ENCODE peak calls at places on chromosomes 16 and 17, in nine cellular contexts. I is HL-60, N is GM23338, E is sigmoid colon, A is HepG2, K is prostate gland, D is breast epithelium, H is transverse colon, O is HCT116. Q is an unnamed sample.

GRCh38 chr17:46764709-46765401 is 53.6 kb downstream of the WNT3 start:
- DNase-seq in I (no peak), D (peak), O (no peak), E (no peak), A (no peak), K (no peak), H (no peak), N (no peak), Q (no peak)

GRCh38 chr16:72066747-72067146 is 3.7 kb downstream of the HPR start:
- DNase-seq in E (no peak), K (no peak), H (no peak), I (no peak), A (peak), N (peak), D (no peak), O (peak), Q (no peak)

GRCh38 chr17:1830288-1830687 is 483 bp downstream of the RPA1 start:
- DNase-seq in A (peak), I (no peak), E (no peak), O (no peak), K (peak), N (peak), D (no peak), H (peak), Q (no peak)

GRCh38 chr16:85717393-85718152 is 28.8 kb upstream of the GINS2 start:
- DNase-seq in I (no peak), K (peak), H (peak), O (peak), N (peak), D (peak), A (peak), E (peak), Q (no peak)

GRCh38 chr16:14186007-14186953 is 115.2 kb downstream of the MRTFB start:
- DNase-seq in A (no peak), H (no peak), O (no peak), K (no peak), E (no peak), N (peak), D (no peak), I (no peak), Q (no peak)

GRCh38 chr17:48123776-48124388 is 16.3 kb downstream of the SNX11 start:
- DNase-seq in K (no peak), E (no peak), A (no peak), D (no peak), H (no peak), N (no peak), O (no peak), I (no peak), Q (no peak)

GRCh38 chr17:63966646-63967265 is 6.0 kb downstream of the SCN4A start:
- DNase-seq in A (no peak), D (no peak), N (no peak), E (no peak), K (no peak), O (no peak), H (no peak), I (no peak), Q (no peak)

GRCh38 chr16:84496991-84497390 is 7.5 kb downstream of the MEAK7 start:
- DNase-seq in K (no peak), I (no peak), D (no peak), H (no peak), O (no peak), N (no peak), A (no peak), E (no peak), Q (no peak)

GRCh38 chr17:20009302-20010098 is at the start of gene SPECC1:
- DNase-seq in N (peak), A (peak), I (peak), O (peak), E (peak), D (peak), H (peak), K (peak), Q (no peak)
- TF ChIP-seq POLR2AphosphoS5 in N (peak), A (no peak), I (no peak), O (peak), E (no peak), D (no peak), H (no peak), K (no peak), Q (no peak)

GRCh38 chr17:49521088-49521450 is 26.0 kb downstream of the NGFR start:
- DNase-seq in K (no peak), D (no peak), O (no peak), I (no peak), A (no peak), N (no peak), E (no peak), H (no peak), Q (no peak)

GRCh38 chr17:49522329-49522890 is 27.3 kb downstream of the NGFR start:
- DNase-seq in A (no peak), N (no peak), K (no peak), E (no peak), I (no peak), O (no peak), H (no peak), D (no peak), Q (no peak)

GRCh38 chr17:49521521-49522185 is 26.6 kb downstream of the NGFR start:
- DNase-seq in K (no peak), I (no peak), O (no peak), N (no peak), E (no peak), A (no peak), D (no peak), H (no peak), Q (no peak)

GRCh38 chr17:49519781-49520180 is 24.7 kb downstream of the NGFR start:
- DNase-seq in D (no peak), K (no peak), N (no peak), E (no peak), A (no peak), I (no peak), O (no peak), H (no peak), Q (no peak)

DNA sequence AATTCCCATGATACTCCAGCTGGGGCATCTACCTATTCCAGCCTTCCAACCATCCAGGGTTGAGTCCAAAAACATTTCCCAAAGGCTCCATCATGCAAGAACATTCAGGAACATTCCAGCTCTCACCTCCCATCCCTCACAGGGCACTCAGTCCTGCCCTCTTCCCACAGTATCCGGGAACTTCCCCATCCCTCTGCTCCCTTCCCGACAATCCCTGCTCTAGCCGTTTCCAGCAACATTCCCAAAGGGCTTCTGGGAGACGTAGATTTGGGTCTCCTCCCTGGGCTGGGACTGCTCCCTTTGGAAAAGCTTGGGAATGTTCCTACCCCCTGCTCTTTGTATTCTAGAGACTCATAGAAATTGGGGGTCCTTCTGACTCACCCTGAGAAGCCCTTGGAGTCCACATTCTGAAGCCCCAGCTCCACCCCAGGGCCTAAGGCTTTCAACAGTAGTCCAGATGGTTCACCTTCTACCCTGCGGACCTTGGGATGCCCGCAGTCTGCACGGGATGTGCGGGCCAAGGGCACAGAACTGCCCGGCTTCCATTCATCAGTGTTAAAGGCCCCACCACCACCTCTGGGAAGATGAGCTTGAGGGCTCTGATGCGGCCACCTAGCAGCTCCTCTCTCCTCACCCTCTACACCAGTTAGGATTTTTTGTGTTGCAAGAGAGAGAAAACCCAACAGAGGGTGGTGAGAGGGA is 25.4 kb downstream of the NGFR start:
- DNase-seq in D (no peak), H (no peak), K (no peak), E (no peak), N (no peak), A (no peak), O (no peak), I (no peak), Q (no peak)
- H3K4me3 ChIP-seq in D (no peak), H (no peak), K (no peak), E (no peak), N (no peak), A (no peak), O (no peak), I (no peak), Q (no peak)

DNA sequence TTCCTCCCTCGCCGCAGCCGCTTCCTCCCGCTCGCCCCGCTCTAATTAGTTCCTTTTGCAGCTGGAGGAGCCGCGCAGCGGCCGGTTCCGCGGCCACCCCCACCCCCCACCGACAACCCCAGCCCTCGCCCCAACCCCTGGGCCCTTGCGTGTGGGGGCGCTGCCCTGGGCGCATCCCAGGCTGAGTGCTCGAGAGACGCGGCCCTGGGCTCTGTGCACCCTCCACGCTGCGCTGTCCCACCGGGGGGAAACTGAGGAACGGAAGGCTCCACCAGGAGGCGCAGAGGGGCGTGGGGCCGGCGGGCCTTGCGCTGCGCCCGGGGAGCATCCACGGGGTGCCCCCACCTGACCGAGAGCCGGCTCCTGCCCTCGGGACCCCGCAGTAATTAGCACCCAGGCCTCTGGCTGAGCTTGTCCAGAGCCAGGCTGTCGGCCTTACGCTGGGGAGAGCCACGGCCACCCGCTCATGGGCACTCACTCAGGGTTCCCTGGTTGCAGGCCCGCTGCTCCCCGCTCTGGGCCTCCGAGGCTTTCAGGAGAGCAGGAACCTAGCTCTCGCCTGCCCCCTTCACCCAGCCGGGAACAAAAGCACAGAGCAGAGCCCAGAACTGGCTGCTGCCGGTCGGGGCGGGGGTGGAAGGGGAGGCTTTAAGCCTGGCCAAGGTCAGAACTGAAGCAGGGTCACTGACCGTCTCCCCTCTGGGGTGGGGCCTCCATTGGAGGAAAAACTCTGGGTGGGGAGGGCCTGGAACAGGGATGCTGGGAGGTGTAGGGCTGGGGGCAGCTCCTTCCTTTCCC is 12.1 kb downstream of the GLIS2 start:
- DNase-seq in O (no peak), H (peak), A (peak), N (peak), E (peak), D (peak), I (no peak), K (peak), Q (no peak)
- TF ChIP-seq POLR2AphosphoS5 in O (no peak), H (no peak), A (peak), N (no peak), E (no peak), D (no peak), I (no peak), K (peak), Q (no peak)

GRCh38 chr17:74114881-74115470 is 88.5 kb upstream of the RPL38 start:
- DNase-seq in K (no peak), E (no peak), I (no peak), H (no peak), O (no peak), A (no peak), D (no peak), N (no peak), Q (no peak)
- H3K4me3 ChIP-seq in K (no peak), E (no peak), I (no peak), H (no peak), O (no peak), A (no peak), D (no peak), N (no peak), Q (no peak)

DNA sequence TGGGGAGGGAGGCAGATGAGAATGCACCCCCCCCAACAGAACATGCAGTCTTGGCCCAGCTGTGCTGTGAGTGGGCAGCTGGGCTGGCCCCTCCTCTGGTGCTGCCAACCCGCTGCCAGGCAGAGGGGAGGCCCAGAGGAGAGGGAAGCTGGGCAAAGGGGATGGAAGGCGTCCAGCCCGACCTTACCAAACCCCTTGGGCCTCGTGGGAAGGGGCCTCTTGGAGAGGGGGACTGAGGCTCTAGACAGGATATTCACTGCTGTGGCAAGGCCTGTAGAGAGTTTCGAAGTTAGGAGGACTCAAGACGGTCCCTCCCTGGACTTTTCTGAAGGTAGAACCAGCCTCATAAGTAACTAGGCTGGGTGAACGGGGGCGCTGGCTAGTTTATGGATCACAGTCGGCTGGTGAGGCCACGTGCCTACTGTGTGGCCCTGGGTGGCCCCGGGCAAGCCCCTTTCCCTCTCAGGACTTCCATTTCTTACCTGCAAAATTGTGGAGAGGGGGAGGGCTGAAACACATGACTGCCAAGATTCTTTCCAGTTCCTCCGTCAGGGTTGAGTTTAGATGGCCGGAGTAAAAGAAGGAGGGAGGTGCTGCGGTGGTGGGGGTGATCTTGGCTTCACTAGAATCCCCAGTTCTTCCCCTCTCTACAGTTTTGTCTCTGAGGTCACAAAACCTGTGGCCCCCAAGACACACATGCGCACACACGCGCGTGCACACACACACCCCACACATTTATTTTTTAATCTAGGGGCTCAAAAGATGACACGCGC is 807 bp upstream of the STAT5A start:
- DNase-seq in D (peak), O (no peak), N (peak), A (no peak), K (no peak), H (peak), E (peak), I (no peak), Q (no peak)
- TF ChIP-seq POLR2AphosphoS5 in D (peak), O (no peak), N (no peak), A (no peak), K (no peak), H (peak), E (peak), I (no peak), Q (no peak)

Q was measured in SK-N-MC.